ENCODE peak calls at places on chromosomes 13 and 19, in eight cellular contexts. One of them, this sample, is unnamed.

GRCh38 chr13:21043898-21044297 is 17.5 kb downstream of the LATS2 start:
- DNase-seq in fibroblast of lung: peak
- DNase-seq in PC-9: no peak
- DNase-seq in uterus: no peak
- DNase-seq in psoas muscle: no peak
- DNase-seq in right atrium auricular region: no peak
- DNase-seq in CD8-positive, alpha-beta T cell: no peak
- DNase-seq in neural progenitor cell: no peak
- DNase-seq in this sample: peak

GRCh38 chr13:26946675-26947342 is 186.2 kb upstream of the GPR12 start:
- DNase-seq in fibroblast of lung: peak
- DNase-seq in neural progenitor cell: peak
- DNase-seq in CD8-positive, alpha-beta T cell: no peak
- DNase-seq in uterus: no peak
- DNase-seq in PC-9: peak
- DNase-seq in psoas muscle: no peak
- DNase-seq in right atrium auricular region: no peak
- DNase-seq in this sample: peak

GRCh38 chr19:32230441-32230840 is 115.0 kb upstream of the ZNF507 start:
- DNase-seq in neural progenitor cell: no peak
- DNase-seq in uterus: no peak
- DNase-seq in PC-9: no peak
- DNase-seq in psoas muscle: no peak
- DNase-seq in CD8-positive, alpha-beta T cell: no peak
- DNase-seq in right atrium auricular region: peak
- DNase-seq in fibroblast of lung: no peak
- DNase-seq in this sample: no peak

GRCh38 chr13:27988520-27988919 is at the start of gene URAD:
- DNase-seq in right atrium auricular region: no peak
- DNase-seq in uterus: no peak
- DNase-seq in PC-9: no peak
- DNase-seq in neural progenitor cell: no peak
- DNase-seq in psoas muscle: no peak
- DNase-seq in fibroblast of lung: no peak
- DNase-seq in CD8-positive, alpha-beta T cell: no peak
- DNase-seq in this sample: no peak

GRCh38 chr13:42992585-42993122 is 613 bp upstream of the EPSTI1 start:
- DNase-seq in psoas muscle: no peak
- DNase-seq in CD8-positive, alpha-beta T cell: no peak
- DNase-seq in uterus: no peak
- DNase-seq in neural progenitor cell: no peak
- DNase-seq in right atrium auricular region: no peak
- DNase-seq in fibroblast of lung: no peak
- DNase-seq in PC-9: no peak
- DNase-seq in this sample: peak

GRCh38 chr19:54470991-54471782 is 1.9 kb downstream of the CDC42EP5 start:
- DNase-seq in CD8-positive, alpha-beta T cell: no peak
- DNase-seq in psoas muscle: peak
- DNase-seq in right atrium auricular region: no peak
- DNase-seq in fibroblast of lung: no peak
- DNase-seq in uterus: no peak
- DNase-seq in neural progenitor cell: peak
- DNase-seq in PC-9: no peak
- DNase-seq in this sample: no peak

GRCh38 chr19:17339088-17339741 is 1.9 kb downstream of the GTPBP3 start:
- DNase-seq in CD8-positive, alpha-beta T cell: no peak
- DNase-seq in uterus: no peak
- DNase-seq in PC-9: no peak
- DNase-seq in psoas muscle: no peak
- DNase-seq in fibroblast of lung: no peak
- DNase-seq in neural progenitor cell: no peak
- DNase-seq in right atrium auricular region: no peak
- DNase-seq in this sample: no peak

GRCh38 chr19:4740092-4740491 is 16.4 kb upstream of the DPP9 start:
- DNase-seq in right atrium auricular region: no peak
- DNase-seq in PC-9: no peak
- DNase-seq in uterus: no peak
- DNase-seq in neural progenitor cell: no peak
- DNase-seq in CD8-positive, alpha-beta T cell: no peak
- DNase-seq in fibroblast of lung: no peak
- DNase-seq in psoas muscle: no peak
- DNase-seq in this sample: no peak

GRCh38 chr19:1315470-1316166 is 29.9 kb downstream of the EFNA2 start:
- DNase-seq in psoas muscle: peak
- DNase-seq in fibroblast of lung: peak
- DNase-seq in right atrium auricular region: no peak
- DNase-seq in CD8-positive, alpha-beta T cell: peak
- DNase-seq in PC-9: no peak
- DNase-seq in neural progenitor cell: peak
- DNase-seq in uterus: peak
- DNase-seq in this sample: peak

GRCh38 chr13:40539954-40540706 is 126.3 kb downstream of the FOXO1 start:
- DNase-seq in uterus: no peak
- DNase-seq in right atrium auricular region: no peak
- DNase-seq in fibroblast of lung: peak
- DNase-seq in psoas muscle: no peak
- DNase-seq in PC-9: peak
- DNase-seq in neural progenitor cell: peak
- DNase-seq in CD8-positive, alpha-beta T cell: no peak
- DNase-seq in this sample: peak

GRCh38 chr19:35155441-35155840 is 906 bp downstream of the FXYD5 start:
- DNase-seq in right atrium auricular region: no peak
- DNase-seq in PC-9: no peak
- DNase-seq in fibroblast of lung: no peak
- DNase-seq in psoas muscle: no peak
- DNase-seq in CD8-positive, alpha-beta T cell: peak
- DNase-seq in uterus: no peak
- DNase-seq in neural progenitor cell: no peak
- DNase-seq in this sample: no peak

GRCh38 chr19:29574518-29574917 is 31.6 kb upstream of the POP4 start:
- DNase-seq in PC-9: no peak
- DNase-seq in CD8-positive, alpha-beta T cell: no peak
- DNase-seq in psoas muscle: no peak
- DNase-seq in right atrium auricular region: no peak
- DNase-seq in neural progenitor cell: no peak
- DNase-seq in uterus: no peak
- DNase-seq in fibroblast of lung: no peak
- DNase-seq in this sample: no peak

GRCh38 chr13:86601351-86601750 is 802.1 kb upstream of the SLITRK6 start:
- DNase-seq in psoas muscle: no peak
- DNase-seq in neural progenitor cell: no peak
- DNase-seq in CD8-positive, alpha-beta T cell: no peak
- DNase-seq in right atrium auricular region: no peak
- DNase-seq in PC-9: no peak
- DNase-seq in fibroblast of lung: peak
- DNase-seq in uterus: no peak
- DNase-seq in this sample: no peak

GRCh38 chr13:112928958-112929777 is 39.8 kb upstream of the MCF2L start:
- DNase-seq in right atrium auricular region: no peak
- DNase-seq in uterus: no peak
- DNase-seq in CD8-positive, alpha-beta T cell: no peak
- DNase-seq in PC-9: no peak
- DNase-seq in fibroblast of lung: peak
- DNase-seq in psoas muscle: no peak
- DNase-seq in neural progenitor cell: no peak
- DNase-seq in this sample: peak

DNA sequence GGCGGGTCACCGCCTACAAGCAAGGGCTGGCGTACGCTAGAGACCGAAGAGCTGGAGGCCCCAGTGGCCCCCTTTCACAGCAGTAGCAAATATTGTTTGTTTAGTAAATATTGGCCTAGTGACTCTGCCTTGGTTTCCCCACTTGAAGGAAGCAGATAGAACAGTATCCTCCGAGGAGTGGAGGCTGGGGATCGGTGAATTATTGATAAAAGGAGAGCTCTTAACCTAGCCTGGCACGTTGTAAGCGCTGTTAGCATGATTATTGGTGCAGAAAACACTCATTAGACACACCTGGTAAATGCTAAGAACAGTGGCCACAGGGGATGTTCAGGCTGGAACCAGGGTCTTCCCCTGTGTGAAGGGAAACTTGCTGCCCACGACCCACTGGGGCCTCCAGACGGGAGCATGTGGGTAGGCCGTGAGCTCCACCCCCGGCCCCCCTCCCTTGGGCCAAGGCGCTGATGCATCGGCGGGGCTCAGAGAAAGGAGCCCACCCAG is 2.2 kb downstream of the IER2 start:
- DNase-seq in uterus: no peak
- DNase-seq in right atrium auricular region: no peak
- DNase-seq in psoas muscle: no peak
- DNase-seq in fibroblast of lung: no peak
- DNase-seq in CD8-positive, alpha-beta T cell: no peak
- DNase-seq in PC-9: no peak
- DNase-seq in neural progenitor cell: peak
- DNase-seq in this sample: no peak
- TF ChIP-seq CTCF in uterus: no peak
- TF ChIP-seq CTCF in right atrium auricular region: no peak
- TF ChIP-seq CTCF in psoas muscle: no peak
- TF ChIP-seq CTCF in fibroblast of lung: no peak
- TF ChIP-seq CTCF in CD8-positive, alpha-beta T cell: no peak
- TF ChIP-seq CTCF in PC-9: no peak
- TF ChIP-seq CTCF in neural progenitor cell: no peak
- TF ChIP-seq CTCF in this sample: no peak

GRCh38 chr19:7885818-7886217 is 2.5 kb upstream of the LRRC8E start:
- DNase-seq in PC-9: no peak
- DNase-seq in CD8-positive, alpha-beta T cell: no peak
- DNase-seq in neural progenitor cell: no peak
- DNase-seq in right atrium auricular region: no peak
- DNase-seq in psoas muscle: no peak
- DNase-seq in uterus: no peak
- DNase-seq in fibroblast of lung: no peak
- DNase-seq in this sample: no peak

GRCh38 chr19:7883796-7884570 is 4.3 kb upstream of the LRRC8E start:
- DNase-seq in uterus: no peak
- DNase-seq in right atrium auricular region: no peak
- DNase-seq in psoas muscle: no peak
- DNase-seq in neural progenitor cell: no peak
- DNase-seq in fibroblast of lung: no peak
- DNase-seq in CD8-positive, alpha-beta T cell: no peak
- DNase-seq in PC-9: peak
- DNase-seq in this sample: peak

GRCh38 chr19:7887408-7888144 is 734 bp upstream of the LRRC8E start:
- DNase-seq in psoas muscle: no peak
- DNase-seq in neural progenitor cell: no peak
- DNase-seq in PC-9: no peak
- DNase-seq in right atrium auricular region: no peak
- DNase-seq in CD8-positive, alpha-beta T cell: no peak
- DNase-seq in uterus: no peak
- DNase-seq in fibroblast of lung: no peak
- DNase-seq in this sample: no peak

GRCh38 chr19:7888826-7889217 is 512 bp downstream of the LRRC8E start:
- DNase-seq in CD8-positive, alpha-beta T cell: no peak
- DNase-seq in PC-9: no peak
- DNase-seq in psoas muscle: no peak
- DNase-seq in uterus: no peak
- DNase-seq in fibroblast of lung: no peak
- DNase-seq in neural progenitor cell: no peak
- DNase-seq in right atrium auricular region: no peak
- DNase-seq in this sample: no peak

DNA sequence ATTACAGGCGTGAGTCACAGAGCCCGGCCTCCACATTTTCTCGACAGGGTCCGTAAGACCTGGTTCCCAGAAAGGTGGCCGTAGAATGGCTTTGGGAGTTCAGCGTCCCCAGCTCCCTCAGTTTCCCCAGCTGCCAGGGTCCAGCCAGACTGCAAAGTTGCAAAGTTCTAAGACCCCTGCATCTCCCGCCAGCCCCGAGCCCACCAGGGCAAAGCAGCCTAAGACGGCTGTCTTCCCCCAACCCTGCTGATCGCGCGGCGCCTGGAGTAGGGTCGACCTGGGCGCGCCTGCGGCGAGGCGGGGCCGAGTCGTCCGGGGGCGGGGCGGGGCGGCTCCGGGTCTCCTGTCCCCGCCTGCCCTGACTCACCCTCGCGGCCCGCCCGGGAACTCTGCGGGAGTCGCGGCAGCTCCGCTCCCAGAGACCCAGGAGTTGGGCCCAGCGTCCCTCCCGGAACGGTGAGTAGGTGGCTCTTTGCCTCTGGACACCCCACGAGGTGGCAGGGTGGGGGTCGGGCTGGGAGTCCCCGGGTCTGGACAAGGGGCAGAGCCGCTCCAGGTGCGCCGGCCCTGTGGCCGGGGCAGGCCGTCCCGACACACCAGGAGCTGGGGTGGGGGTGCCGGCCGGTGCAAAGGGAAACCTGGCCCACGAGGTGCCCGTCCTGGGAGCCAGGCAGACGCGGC is at the start of gene LRRC8E:
- DNase-seq in right atrium auricular region: no peak
- DNase-seq in neural progenitor cell: peak
- DNase-seq in fibroblast of lung: peak
- DNase-seq in psoas muscle: no peak
- DNase-seq in PC-9: peak
- DNase-seq in uterus: no peak
- DNase-seq in CD8-positive, alpha-beta T cell: peak
- DNase-seq in this sample: peak
- H3K4me3 ChIP-seq in right atrium auricular region: peak
- H3K4me3 ChIP-seq in neural progenitor cell: peak
- H3K4me3 ChIP-seq in fibroblast of lung: peak
- H3K4me3 ChIP-seq in psoas muscle: peak
- H3K4me3 ChIP-seq in PC-9: peak
- H3K4me3 ChIP-seq in uterus: no peak
- H3K4me3 ChIP-seq in CD8-positive, alpha-beta T cell: no peak
- H3K4me3 ChIP-seq in this sample: peak

GRCh38 chr13:67568205-67568604 is 338.1 kb upstream of the PCDH9 start:
- DNase-seq in fibroblast of lung: no peak
- DNase-seq in PC-9: no peak
- DNase-seq in psoas muscle: no peak
- DNase-seq in right atrium auricular region: no peak
- DNase-seq in uterus: no peak
- DNase-seq in neural progenitor cell: no peak
- DNase-seq in CD8-positive, alpha-beta T cell: no peak
- DNase-seq in this sample: no peak
- TF ChIP-seq CTCF in fibroblast of lung: no peak
- TF ChIP-seq CTCF in PC-9: no peak
- TF ChIP-seq CTCF in psoas muscle: no peak
- TF ChIP-seq CTCF in right atrium auricular region: no peak
- TF ChIP-seq CTCF in uterus: no peak
- TF ChIP-seq CTCF in neural progenitor cell: no peak
- TF ChIP-seq CTCF in CD8-positive, alpha-beta T cell: no peak
- TF ChIP-seq CTCF in this sample: no peak

GRCh38 chr19:10662384-10663251 is 8.5 kb downstream of the ILF3 start:
- DNase-seq in psoas muscle: no peak
- DNase-seq in right atrium auricular region: no peak
- DNase-seq in neural progenitor cell: no peak
- DNase-seq in fibroblast of lung: peak
- DNase-seq in CD8-positive, alpha-beta T cell: no peak
- DNase-seq in uterus: no peak
- DNase-seq in PC-9: no peak
- DNase-seq in this sample: no peak
- H3K4me3 ChIP-seq in psoas muscle: no peak
- H3K4me3 ChIP-seq in right atrium auricular region: no peak
- H3K4me3 ChIP-seq in neural progenitor cell: no peak
- H3K4me3 ChIP-seq in fibroblast of lung: no peak
- H3K4me3 ChIP-seq in CD8-positive, alpha-beta T cell: no peak
- H3K4me3 ChIP-seq in uterus: no peak
- H3K4me3 ChIP-seq in PC-9: no peak
- H3K4me3 ChIP-seq in this sample: no peak